ENCODE peak calls at places on chromosomes 11 and 22, in five cellular contexts. K is K562, R is GM12878, M is H1, P is HepG2. Y is an unnamed sample.

GRCh38 chr22:21450320-21450831 is 16.8 kb upstream of the TMEM191C start:
- DNase-seq in K (no peak), R (no peak), M (peak), P (no peak), Y (peak)

GRCh38 chr11:4195909-4196308 is 101.3 kb downstream of the RRM1 start:
- DNase-seq in K (no peak), M (no peak), P (no peak), R (no peak), Y (no peak)

GRCh38 chr11:86722041-86722440 is 49.6 kb upstream of the ME3 start:
- DNase-seq in M (no peak), K (no peak), R (no peak), P (no peak), Y (no peak)

GRCh38 chr11:71931245-71931602 is 2.4 kb downstream of the RNF121 start:
- DNase-seq in K (no peak), R (peak), P (no peak), M (no peak), Y (no peak)

GRCh38 chr11:133163463-133164419 is 368.6 kb downstream of the OPCML start:
- DNase-seq in R (peak), K (peak), M (no peak), P (peak), Y (peak)

GRCh38 chr11:76214186-76214585 is 7.9 kb upstream of the WNT11 start:
- DNase-seq in P (no peak), M (no peak), R (no peak), K (no peak), Y (no peak)

GRCh38 chr11:70524096-70524922 is 126.0 kb downstream of the CTTN start:
- DNase-seq in P (no peak), M (no peak), K (no peak), R (no peak), Y (peak)

GRCh38 chr22:24554316-24555159 is at the start of gene GUCD1:
- DNase-seq in R (no peak), K (no peak), P (no peak), M (no peak), Y (no peak)

GRCh38 chr11:60951909-60952741 is at the start of gene SLC15A3:
- DNase-seq in R (peak), P (no peak), M (peak), K (no peak), Y (no peak)

GRCh38 chr11:970319-970871 is 44.7 kb downstream of the AP2A2 start:
- DNase-seq in K (no peak), R (no peak), M (no peak), P (no peak), Y (no peak)

GRCh38 chr22:48520207-48520606 is 1307.5 kb downstream of the BRD1 start:
- DNase-seq in R (no peak), P (no peak), M (no peak), K (no peak), Y (no peak)

GRCh38 chr22:40426671-40427070 is 56.3 kb downstream of the SGSM3 start:
- DNase-seq in M (no peak), P (no peak), R (no peak), K (no peak), Y (no peak)

GRCh38 chr22:24178502-24179440 is 2.5 kb upstream of the SUSD2 start:
- DNase-seq in M (peak), K (no peak), P (no peak), R (no peak), Y (peak)

GRCh38 chr22:47125603-47126002 is 363.2 kb downstream of the TBC1D22A start:
- DNase-seq in P (no peak), R (no peak), K (peak), M (no peak), Y (no peak)

GRCh38 chr11:128505449-128506058 is 81.8 kb downstream of the ETS1 start:
- DNase-seq in M (no peak), P (no peak), K (no peak), R (no peak), Y (peak)

GRCh38 chr11:115580927-115581680 is 76.9 kb upstream of the CADM1 start:
- DNase-seq in M (no peak), R (no peak), K (no peak), P (no peak), Y (peak)

GRCh38 chr11:57599381-57599780 is 1.9 kb downstream of the SERPING1 start:
- DNase-seq in K (no peak), R (no peak), M (no peak), P (no peak), Y (no peak)

GRCh38 chr22:17638182-17638431 is 450 bp upstream of the BCL2L13 start:
- DNase-seq in R (no peak), K (no peak), M (no peak), P (no peak), Y (no peak)

GRCh38 chr11:71186861-71187260 is 65.5 kb downstream of the SHANK2 start:
- DNase-seq in R (no peak), M (no peak), P (no peak), K (no peak), Y (no peak)

GRCh38 chr11:111905391-111905790 is 6.2 kb downstream of the CRYAB start:
- DNase-seq in M (no peak), R (no peak), K (no peak), P (no peak), Y (no peak)

GRCh38 chr11:64088159-64089026 is 52.7 kb downstream of the FLRT1 start:
- DNase-seq in R (no peak), K (no peak), P (peak), M (peak), Y (no peak)

GRCh38 chr11:36009469-36009868 is 65.6 kb downstream of the LDLRAD3 start:
- DNase-seq in M (no peak), R (no peak), K (no peak), P (no peak), Y (no peak)

GRCh38 chr11:22742149-22742548 is 75.7 kb downstream of the GAS2 start:
- DNase-seq in K (no peak), R (no peak), M (no peak), P (no peak), Y (no peak)

GRCh38 chr22:41288245-41288946 is 2.4 kb upstream of the RANGAP1 start:
- DNase-seq in M (no peak), K (no peak), P (peak), R (no peak), Y (no peak)

GRCh38 chr11:58893899-58894298 is 45.4 kb upstream of the GLYATL1 start:
- DNase-seq in M (no peak), R (no peak), P (no peak), K (no peak), Y (no peak)

GRCh38 chr11:110069158-110069737 is 23.9 kb upstream of the ZC3H12C start:
- DNase-seq in M (no peak), K (peak), R (no peak), P (no peak), Y (no peak)

GRCh38 chr11:119608201-119608600 is 120.8 kb downstream of the NECTIN1 start:
- DNase-seq in R (no peak), P (no peak), M (no peak), K (no peak), Y (no peak)

GRCh38 chr11:3802016-3802790 is 4.8 kb upstream of the NUP98 start:
- DNase-seq in R (no peak), P (no peak), K (no peak), M (no peak), Y (no peak)

GRCh38 chr11:61406067-61406466 is 13.7 kb downstream of the TMEM216 start:
- DNase-seq in R (no peak), M (no peak), P (no peak), K (no peak), Y (no peak)

GRCh38 chr11:83194284-83195175 is 1.0 kb downstream of the ANKRD42 start:
- DNase-seq in K (peak), M (peak), R (no peak), P (peak), Y (peak)

GRCh38 chr11:67195971-67196418 is 70.3 kb upstream of the GRK2 start:
- DNase-seq in P (peak), K (no peak), R (no peak), M (no peak), Y (no peak)

GRCh38 chr11:20275987-20276660 is 87.4 kb upstream of the HTATIP2 start:
- DNase-seq in K (no peak), P (no peak), M (no peak), R (no peak), Y (no peak)

GRCh38 chr11:6319879-6320410 is 356 bp downstream of the CAVIN3 start:
- DNase-seq in R (no peak), M (no peak), P (no peak), K (peak), Y (peak)

GRCh38 chr11:35030716-35031213 is 108.2 kb upstream of the CD44 start:
- DNase-seq in P (no peak), M (no peak), R (no peak), K (peak), Y (no peak)

GRCh38 chr11:8207080-8208000 is 38.5 kb upstream of the RIC3 start:
- DNase-seq in R (no peak), M (no peak), P (no peak), K (no peak), Y (peak)

GRCh38 chr22:21865041-21865440 is 2.4 kb downstream of the MAPK1 start:
- DNase-seq in P (no peak), M (no peak), K (no peak), R (no peak), Y (peak)

GRCh38 chr11:128174465-128175101 is 412.8 kb downstream of the ETS1 start:
- DNase-seq in M (no peak), K (no peak), P (no peak), R (no peak), Y (no peak)

GRCh38 chr11:36447947-36448346 is 62.1 kb downstream of the TRAF6 start:
- DNase-seq in R (no peak), M (no peak), P (no peak), K (no peak), Y (no peak)

GRCh38 chr11:62645660-62645933 is 816 bp downstream of the GANAB start:
- DNase-seq in P (no peak), M (no peak), R (no peak), K (no peak), Y (peak)

GRCh38 chr11:71426413-71426812 is 21.8 kb downstream of the DHCR7 start:
- DNase-seq in R (peak), K (no peak), M (no peak), P (no peak), Y (no peak)

GRCh38 chr22:29578462-29578861 is 2.5 kb downstream of the NIPSNAP1 start:
- DNase-seq in M (no peak), P (no peak), K (no peak), R (no peak), Y (no peak)

GRCh38 chr22:29581799-29582198 is 886 bp upstream of the NIPSNAP1 start:
- DNase-seq in P (no peak), K (no peak), M (no peak), R (no peak), Y (no peak)

GRCh38 chr22:29574762-29575450 is 6.0 kb downstream of the NIPSNAP1 start:
- DNase-seq in P (peak), R (no peak), K (no peak), M (no peak), Y (no peak)

GRCh38 chr22:29584975-29585374 is 4.1 kb upstream of the NIPSNAP1 start:
- DNase-seq in P (peak), K (no peak), R (no peak), M (no peak), Y (no peak)

GRCh38 chr22:29580200-29580810 is 608 bp downstream of the NIPSNAP1 start:
- DNase-seq in K (no peak), P (peak), R (no peak), M (peak), Y (peak)
- TF ChIP-seq YY1 in K (no peak), P (peak), R (no peak), M (no peak), Y (no peak)

DNA sequence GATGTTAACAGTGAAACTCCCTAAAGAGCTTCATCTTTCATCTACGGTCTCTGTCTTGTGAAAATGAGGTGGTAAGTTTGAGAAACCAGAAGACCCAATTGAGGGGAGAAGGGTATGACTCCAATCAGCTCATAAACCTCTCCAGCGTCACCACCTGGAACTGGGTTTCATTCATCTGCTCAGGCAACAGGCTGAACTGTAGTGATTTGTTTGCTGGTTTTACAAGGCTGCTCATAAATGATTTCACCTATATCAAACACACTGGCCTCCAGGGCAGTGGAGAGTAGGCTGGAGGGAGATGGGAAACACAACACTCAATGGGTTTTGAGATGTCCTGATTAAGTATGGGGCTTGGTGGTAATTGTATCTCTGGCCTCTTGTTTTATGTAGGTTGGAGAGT is 79.0 kb downstream of the EFCAB6 start:
- DNase-seq in K (no peak), P (no peak), R (no peak), M (no peak), Y (no peak)
- H3K27ac ChIP-seq in K (no peak), P (no peak), R (no peak), M (no peak), Y (no peak)

GRCh38 chr22:44363214-44363979 is 50.6 kb upstream of the SHISAL1 start:
- DNase-seq in P (peak), M (no peak), K (no peak), R (no peak), Y (peak)
- TF ChIP-seq EP300 in P (no peak), M (no peak), K (no peak), R (no peak), Y (peak)

DNA sequence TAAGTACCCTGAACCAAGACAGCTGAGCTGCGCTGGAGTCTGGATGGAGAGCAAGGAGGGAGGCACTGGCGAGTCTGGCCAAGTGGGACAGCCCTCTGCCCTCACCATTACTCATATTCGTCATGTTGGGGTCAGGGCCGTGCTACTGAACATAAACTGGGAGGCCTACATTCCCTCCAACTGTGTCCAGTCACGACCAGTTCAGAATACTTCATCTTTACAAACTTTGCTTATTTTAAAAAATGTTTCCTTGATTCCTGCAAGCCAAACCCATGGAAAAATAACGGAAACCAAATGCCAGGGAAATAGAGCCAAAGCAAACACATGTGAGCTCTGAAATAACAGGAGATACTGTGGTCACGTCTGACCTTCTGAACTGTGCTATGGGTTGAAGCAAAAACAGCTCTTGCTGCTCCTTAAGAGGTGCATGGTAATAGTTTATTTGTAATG is 80.8 kb downstream of the CCDC34 start:
- DNase-seq in M (no peak), R (no peak), K (no peak), P (peak), Y (no peak)
- TF ChIP-seq YY1 in M (no peak), R (no peak), K (no peak), P (no peak), Y (no peak)

GRCh38 chr11:73475549-73475948 is 99.3 kb downstream of the RELT start:
- DNase-seq in K (no peak), R (no peak), M (no peak), P (no peak), Y (no peak)

GRCh38 chr11:73477518-73477917 is 101.3 kb downstream of the RELT start:
- DNase-seq in K (no peak), P (no peak), R (no peak), M (no peak), Y (no peak)

GRCh38 chr11:73478737-73479347 is 102.6 kb downstream of the RELT start:
- DNase-seq in M (no peak), R (no peak), K (peak), P (peak), Y (peak)

GRCh38 chr11:73481626-73482025 is 105.4 kb downstream of the RELT start:
- DNase-seq in R (no peak), M (no peak), K (no peak), P (no peak), Y (no peak)

DNA sequence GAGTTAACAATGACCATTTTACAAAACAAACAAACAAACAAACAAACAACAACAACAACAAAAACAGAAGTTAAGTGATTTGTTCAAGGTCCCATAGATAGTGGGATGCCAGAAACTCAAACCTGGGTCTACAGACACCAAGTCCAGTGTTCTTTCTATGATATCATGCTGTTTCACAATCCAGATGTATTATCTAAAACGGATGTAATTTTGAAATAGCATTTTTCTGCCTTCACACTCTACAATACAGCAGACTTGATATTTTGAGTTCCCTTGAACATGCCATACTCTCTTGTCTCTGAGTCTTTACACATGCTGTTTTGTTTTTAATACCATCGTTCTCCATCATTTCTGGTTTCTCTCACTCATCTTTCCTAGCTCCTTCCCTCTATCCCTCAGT is 104.5 kb downstream of the RELT start:
- DNase-seq in K (no peak), M (no peak), P (no peak), R (no peak), Y (no peak)
- H3K27ac ChIP-seq in K (no peak), M (no peak), P (no peak), R (no peak), Y (no peak)

Y was measured in SK-N-SH.